ENCODE peak calls at places on chromosomes 3 and 15, in six cellular contexts. G is smooth muscle cell of the brain vasculature, D is osteocyte, O is EL, Q is Right ventricle myocardium superior, N is aorta. R is an unnamed sample.

GRCh38 chr15:85155360-85155759 is 173.7 kb downstream of the PDE8A start:
- DNase-seq in G (no peak), D (no peak), O (no peak), Q (no peak), N (no peak), R (no peak)

GRCh38 chr3:71245052-71245488 is 338.5 kb downstream of the FOXP1 start:
- DNase-seq in G (no peak), D (no peak), O (peak), Q (no peak), N (no peak), R (no peak)

GRCh38 chr3:115698851-115699535 is 75.7 kb downstream of the GAP43 start:
- DNase-seq in G (no peak), D (no peak), O (no peak), Q (no peak), N (no peak), R (no peak)

GRCh38 chr3:119349353-119349752 is 55.2 kb downstream of the ARHGAP31 start:
- DNase-seq in G (no peak), D (no peak), O (no peak), Q (no peak), N (no peak), R (no peak)

GRCh38 chr3:156233875-156234274 is 113.5 kb downstream of the KCNAB1 start:
- DNase-seq in G (no peak), D (no peak), O (peak), Q (no peak), N (no peak), R (peak)

GRCh38 chr3:168085491-168086119 is 10.1 kb downstream of the GOLIM4 start:
- DNase-seq in G (no peak), D (no peak), O (no peak), Q (no peak), N (no peak), R (peak)

GRCh38 chr3:7309707-7310106 is 448.8 kb downstream of the GRM7 start:
- DNase-seq in G (no peak), D (no peak), O (no peak), Q (peak), N (peak), R (peak)

GRCh38 chr3:196097373-196098154 is 15.7 kb upstream of the TFRC start:
- DNase-seq in G (no peak), D (no peak), O (no peak), Q (no peak), N (no peak), R (no peak)

GRCh38 chr3:186523022-186523421 is 21.2 kb downstream of the CRYGS start:
- DNase-seq in G (no peak), D (no peak), O (no peak), Q (no peak), N (no peak), R (no peak)

GRCh38 chr15:95840004-95840403 is 490.5 kb upstream of the NR2F2 start:
- DNase-seq in G (no peak), D (no peak), O (peak), Q (peak), N (peak), R (no peak)

GRCh38 chr3:156626104-156626503 is 48.3 kb upstream of the TIPARP start:
- DNase-seq in G (no peak), D (no peak), O (no peak), Q (no peak), N (no peak), R (peak)

GRCh38 chr3:128379768-128380167 is 86.9 kb downstream of the DNAJB8 start:
- DNase-seq in G (no peak), D (no peak), O (no peak), Q (no peak), N (no peak), R (no peak)

GRCh38 chr3:27712136-27713065 is 9.7 kb downstream of the EOMES start:
- DNase-seq in G (peak), D (no peak), O (peak), Q (peak), N (peak), R (peak)

GRCh38 chr3:143152043-143152442 is 32.5 kb downstream of the CHST2 start:
- DNase-seq in G (no peak), D (no peak), O (no peak), Q (no peak), N (no peak), R (no peak)

GRCh38 chr3:162334537-162334936 is 837.9 kb downstream of the OTOL1 start:
- DNase-seq in G (no peak), D (no peak), O (no peak), Q (no peak), N (no peak), R (no peak)

GRCh38 chr3:195171093-195171873 is 99.7 kb downstream of the XXYLT1 start:
- DNase-seq in G (no peak), D (no peak), O (no peak), Q (no peak), N (no peak), R (no peak)

GRCh38 chr15:99437315-99438221 is 128.2 kb upstream of the MEF2A start:
- DNase-seq in G (no peak), D (peak), O (no peak), Q (peak), N (peak), R (no peak)

GRCh38 chr3:61778095-61778494 is 216.7 kb downstream of the PTPRG start:
- DNase-seq in G (no peak), D (no peak), O (no peak), Q (no peak), N (no peak), R (no peak)

GRCh38 chr15:76636059-76636458 is 269.1 kb downstream of the SCAPER start:
- DNase-seq in G (no peak), D (no peak), O (peak), Q (no peak), N (no peak), R (no peak)

GRCh38 chr3:126544596-126545281 is 14.0 kb downstream of the C3orf22 start:
- DNase-seq in G (no peak), D (peak), O (no peak), Q (peak), N (peak), R (no peak)

GRCh38 chr15:85621096-85621495 is 173.6 kb downstream of the KLHL25 start:
- DNase-seq in G (no peak), D (no peak), O (no peak), Q (no peak), N (no peak), R (no peak)

R was measured in kidney tubule cell.